ENCODE peak calls at places on chromosomes 3 and 15, in five cellular contexts. R, F, C, H and K are unnamed samples.

GRCh38 chr15:32898414-32898813 is 180.6 kb downstream of the GREM1 start:
- DNase-seq in H (no peak), C (no peak), R (no peak), F (no peak), K (no peak)

GRCh38 chr3:37458162-37458895 is 283.9 kb upstream of the LRRFIP2 start:
- DNase-seq in R (no peak), H (no peak), C (no peak), F (peak), K (no peak)

GRCh38 chr15:40045572-40046217 is 6.7 kb upstream of the SRP14 start:
- DNase-seq in H (no peak), F (no peak), C (no peak), R (no peak), K (peak)

GRCh38 chr3:90091557-90091956 is 984.1 kb downstream of the EPHA3 start:
- DNase-seq in H (no peak), R (peak), F (no peak), C (no peak), K (peak)

GRCh38 chr3:69751118-69751517 is 11.9 kb downstream of the MITF start:
- DNase-seq in C (no peak), F (no peak), H (no peak), R (no peak), K (no peak)

GRCh38 chr3:182879031-182879611 is 85.8 kb downstream of the ATP11B start:
- DNase-seq in R (no peak), C (no peak), F (no peak), H (no peak), K (no peak)

GRCh38 chr3:154843647-154844046 is 236.5 kb upstream of the MME start:
- DNase-seq in R (no peak), F (no peak), H (no peak), C (no peak), K (no peak)

GRCh38 chr3:171712168-171712938 is 97.9 kb downstream of the PLD1 start:
- DNase-seq in H (no peak), C (no peak), R (no peak), F (no peak), K (peak)

GRCh38 chr3:160081958-160082533 is 93.4 kb downstream of the IL12A start:
- DNase-seq in H (no peak), R (no peak), C (no peak), F (no peak), K (no peak)

GRCh38 chr15:30043211-30043655 is 39.5 kb upstream of the GOLGA8J start:
- DNase-seq in H (no peak), R (peak), C (no peak), F (no peak), K (no peak)

GRCh38 chr3:197353867-197354180 is 55.4 kb upstream of the DLG1 start:
- DNase-seq in R (no peak), C (no peak), F (no peak), H (no peak), K (peak)

GRCh38 chr3:195870442-195870841 is 37.9 kb downstream of the TNK2 start:
- DNase-seq in R (peak), C (no peak), F (no peak), H (no peak), K (no peak)

GRCh38 chr15:77251662-77252061 is 168.2 kb downstream of the PEAK1 start:
- DNase-seq in R (no peak), H (no peak), F (no peak), C (no peak), K (no peak)

GRCh38 chr15:33068007-33068441 is 126.5 kb downstream of the FMN1 start:
- DNase-seq in C (peak), F (peak), H (peak), R (no peak), K (peak)

GRCh38 chr3:195764961-195765706 is 44.4 kb downstream of the MUC20 start:
- DNase-seq in H (no peak), C (no peak), F (no peak), R (no peak), K (no peak)

GRCh38 chr3:17639765-17640164 is 102.7 kb downstream of the TBC1D5 start:
- DNase-seq in R (peak), H (no peak), F (no peak), C (no peak), K (no peak)

GRCh38 chr3:71859128-71859519 is 74.2 kb upstream of the PROK2 start:
- DNase-seq in R (peak), C (no peak), F (no peak), H (no peak), K (no peak)

GRCh38 chr3:114299421-114299820 is 5.6 kb downstream of the TIGIT start:
- DNase-seq in F (no peak), H (no peak), C (no peak), R (peak), K (no peak)

GRCh38 chr15:84793431-84793830 is 23.7 kb upstream of the ALPK3 start:
- DNase-seq in R (no peak), C (no peak), H (no peak), F (no peak), K (no peak)

GRCh38 chr15:57892181-57892580 is 173.3 kb downstream of the ALDH1A2 start:
- DNase-seq in H (no peak), C (no peak), F (no peak), R (no peak), K (no peak)

GRCh38 chr3:184543256-184543655 is 18.3 kb upstream of the EPHB3 start:
- DNase-seq in C (peak), H (no peak), F (no peak), R (no peak), K (no peak)

GRCh38 chr3:124653788-124654469 is 76.3 kb upstream of the UMPS start:
- DNase-seq in R (no peak), H (no peak), F (no peak), C (no peak), K (no peak)

GRCh38 chr3:101724329-101725191 is at the start of gene CEP97:
- DNase-seq in F (peak), R (peak), C (peak), H (peak), K (peak)

GRCh38 chr3:11604139-11604895 is 39.4 kb downstream of the VGLL4 start:
- DNase-seq in H (no peak), R (no peak), F (no peak), C (no peak), K (no peak)

GRCh38 chr3:12175844-12176453 is 17.2 kb upstream of the TIMP4 start:
- DNase-seq in C (peak), H (peak), F (peak), R (peak), K (peak)

GRCh38 chr15:74420193-74420905 is 13.4 kb downstream of the SEMA7A start:
- DNase-seq in F (no peak), C (no peak), R (peak), H (no peak), K (peak)

GRCh38 chr3:52456169-52456799 is 880 bp downstream of the NISCH start:
- DNase-seq in C (no peak), R (peak), H (no peak), F (no peak), K (no peak)

GRCh38 chr3:127671523-127672428 is 976 bp upstream of the ABTB1 start:
- DNase-seq in F (peak), H (peak), C (peak), R (no peak), K (no peak)

GRCh38 chr15:65517866-65518207 is 348 bp upstream of the DPP8 start:
- DNase-seq in R (no peak), C (no peak), F (no peak), H (no peak), K (no peak)

GRCh38 chr3:14925729-14926591 is 21.4 kb upstream of the NR2C2 start:
- DNase-seq in F (no peak), R (peak), H (peak), C (no peak), K (no peak)

GRCh38 chr15:78130466-78131294 is 565 bp downstream of the CIB2 start:
- DNase-seq in R (no peak), F (no peak), C (peak), H (peak), K (no peak)

GRCh38 chr3:48130321-48130881 is 57.8 kb downstream of the CDC25A start:
- DNase-seq in C (peak), R (no peak), H (no peak), F (peak), K (peak)

GRCh38 chr3:41477399-41478014 is 278.2 kb downstream of the CTNNB1 start:
- DNase-seq in F (no peak), H (no peak), R (peak), C (no peak), K (no peak)

GRCh38 chr3:12662593-12663310 is 1.2 kb downstream of the RAF1 start:
- DNase-seq in C (peak), R (peak), F (peak), H (no peak), K (peak)

GRCh38 chr15:45604321-45604720 is 17.1 kb downstream of the BLOC1S6 start:
- DNase-seq in C (no peak), H (no peak), R (no peak), F (no peak), K (no peak)

GRCh38 chr3:72376917-72377710 is 471.1 kb downstream of the SHQ1 start:
- DNase-seq in H (no peak), F (no peak), R (no peak), C (no peak), K (no peak)